ENCODE peak calls at places on chromosomes 13 and 19, in six cellular contexts. One of them, this sample, is unnamed.

GRCh38 chr13:47220453-47221150 is 323.7 kb upstream of the HTR2A start:
- DNase-seq in GM23248: no peak
- DNase-seq in GM23338: peak; percentile 17
- DNase-seq in hepatocyte: no peak
- DNase-seq in MM.1S: no peak
- DNase-seq in HCT116: no peak
- DNase-seq in this sample: no peak

GRCh38 chr13:25901460-25902376 is 150.1 kb downstream of the SHISA2 start:
- DNase-seq in GM23248: no peak
- DNase-seq in hepatocyte: peak; percentile 67
- DNase-seq in MM.1S: no peak
- DNase-seq in HCT116: no peak
- DNase-seq in GM23338: no peak
- DNase-seq in this sample: peak; percentile 96

GRCh38 chr13:45162821-45163220 is 38.0 kb downstream of the KCTD4 start:
- DNase-seq in MM.1S: no peak
- DNase-seq in hepatocyte: no peak
- DNase-seq in GM23248: peak; percentile 93
- DNase-seq in GM23338: no peak
- DNase-seq in HCT116: peak; percentile 76
- DNase-seq in this sample: peak; percentile 92

GRCh38 chr19:16627194-16627927 is 643 bp downstream of the MED26 start:
- DNase-seq in GM23248: peak; percentile 51
- DNase-seq in hepatocyte: peak; percentile 28
- DNase-seq in GM23338: no peak
- DNase-seq in MM.1S: no peak
- DNase-seq in HCT116: no peak
- DNase-seq in this sample: no peak

GRCh38 chr19:42140125-42140754 is 8.0 kb upstream of the POU2F2 start:
- DNase-seq in hepatocyte: peak; percentile 89
- DNase-seq in GM23338: peak; percentile 92
- DNase-seq in GM23248: peak; percentile 86
- DNase-seq in HCT116: no peak
- DNase-seq in MM.1S: peak; percentile 28
- DNase-seq in this sample: peak; percentile 8

GRCh38 chr19:633786-634639 is 676 bp upstream of the POLRMT start:
- DNase-seq in GM23248: peak; percentile 63
- DNase-seq in hepatocyte: no peak
- DNase-seq in MM.1S: peak; percentile 38
- DNase-seq in HCT116: no peak
- DNase-seq in GM23338: no peak
- DNase-seq in this sample: no peak

GRCh38 chr19:9674669-9675357 is at the start of gene ZNF562:
- DNase-seq in GM23338: peak; percentile 97
- DNase-seq in MM.1S: peak; percentile 84
- DNase-seq in hepatocyte: no peak
- DNase-seq in GM23248: peak; percentile 93
- DNase-seq in HCT116: peak; percentile 90
- DNase-seq in this sample: peak; percentile 83

GRCh38 chr19:3179739-3180293 is 1.2 kb downstream of the S1PR4 start:
- DNase-seq in HCT116: no peak
- DNase-seq in GM23248: no peak
- DNase-seq in MM.1S: no peak
- DNase-seq in GM23338: no peak
- DNase-seq in hepatocyte: no peak
- DNase-seq in this sample: no peak

GRCh38 chr13:23752111-23753001 is 136.8 kb downstream of the MIPEP start:
- DNase-seq in hepatocyte: no peak
- DNase-seq in GM23248: peak; percentile 23
- DNase-seq in HCT116: no peak
- DNase-seq in MM.1S: peak; percentile 20
- DNase-seq in GM23338: no peak
- DNase-seq in this sample: peak; percentile 35

GRCh38 chr13:53238241-53238640 is 209.6 kb downstream of the OLFM4 start:
- DNase-seq in MM.1S: no peak
- DNase-seq in GM23338: peak; percentile 10
- DNase-seq in HCT116: no peak
- DNase-seq in GM23248: no peak
- DNase-seq in hepatocyte: peak; percentile 8
- DNase-seq in this sample: no peak

GRCh38 chr13:114015608-114016295 is 41.9 kb upstream of the C13orf46 start:
- DNase-seq in hepatocyte: no peak
- DNase-seq in HCT116: no peak
- DNase-seq in MM.1S: no peak
- DNase-seq in GM23338: no peak
- DNase-seq in GM23248: peak; percentile 86
- DNase-seq in this sample: peak; percentile 65

GRCh38 chr19:1513492-1514294 is 874 bp upstream of the ADAMTSL5 start:
- DNase-seq in GM23248: peak; percentile 86
- DNase-seq in HCT116: peak; percentile 53
- DNase-seq in hepatocyte: peak; percentile 83
- DNase-seq in MM.1S: peak; percentile 64
- DNase-seq in GM23338: peak; percentile 63
- DNase-seq in this sample: peak; percentile 62

GRCh38 chr13:79245937-79246574 is 160.0 kb downstream of the RBM26 start:
- DNase-seq in GM23338: peak; percentile 11
- DNase-seq in HCT116: no peak
- DNase-seq in GM23248: no peak
- DNase-seq in MM.1S: peak; percentile 65
- DNase-seq in hepatocyte: no peak
- DNase-seq in this sample: no peak

GRCh38 chr19:16457195-16457953 is 14.4 kb downstream of the EPS15L1 start:
- DNase-seq in GM23248: peak; percentile 60
- DNase-seq in HCT116: no peak
- DNase-seq in hepatocyte: no peak
- DNase-seq in GM23338: peak; percentile 47
- DNase-seq in MM.1S: no peak
- DNase-seq in this sample: peak; percentile 5

GRCh38 chr19:16899566-16900075 is 10.8 kb downstream of the F2RL3 start:
- DNase-seq in GM23248: peak; percentile 37
- DNase-seq in GM23338: peak; percentile 73
- DNase-seq in HCT116: peak; percentile 35
- DNase-seq in MM.1S: peak; percentile 65
- DNase-seq in hepatocyte: peak; percentile 46
- DNase-seq in this sample: peak; percentile 60

GRCh38 chr13:38103851-38104250 is 234.3 kb upstream of the TRPC4 start:
- DNase-seq in GM23248: peak; percentile 30
- DNase-seq in MM.1S: no peak
- DNase-seq in hepatocyte: no peak
- DNase-seq in HCT116: no peak
- DNase-seq in GM23338: no peak
- DNase-seq in this sample: no peak

GRCh38 chr19:50330365-50331078 is 1.3 kb upstream of the KCNC3 start:
- DNase-seq in GM23248: peak; percentile 59
- DNase-seq in GM23338: peak; percentile 96
- DNase-seq in hepatocyte: peak; percentile 95
- DNase-seq in MM.1S: peak; percentile 46
- DNase-seq in HCT116: peak; percentile 53
- DNase-seq in this sample: peak; percentile 80

GRCh38 chr19:50327013-50327412 is 2.2 kb downstream of the KCNC3 start:
- DNase-seq in GM23338: no peak
- DNase-seq in hepatocyte: no peak
- DNase-seq in HCT116: no peak
- DNase-seq in GM23248: no peak
- DNase-seq in MM.1S: no peak
- DNase-seq in this sample: no peak

GRCh38 chr19:50329146-50329925 is at the start of gene KCNC3:
- DNase-seq in MM.1S: no peak
- DNase-seq in hepatocyte: peak; percentile 99
- DNase-seq in GM23248: peak; percentile 95
- DNase-seq in HCT116: peak; percentile 99
- DNase-seq in GM23338: peak; percentile 100
- DNase-seq in this sample: peak; percentile 99

GRCh38 chr19:50327461-50328256 is 1.5 kb downstream of the KCNC3 start:
- DNase-seq in GM23248: no peak
- DNase-seq in MM.1S: no peak
- DNase-seq in hepatocyte: no peak
- DNase-seq in GM23338: peak; percentile 23
- DNase-seq in HCT116: no peak
- DNase-seq in this sample: no peak

DNA sequence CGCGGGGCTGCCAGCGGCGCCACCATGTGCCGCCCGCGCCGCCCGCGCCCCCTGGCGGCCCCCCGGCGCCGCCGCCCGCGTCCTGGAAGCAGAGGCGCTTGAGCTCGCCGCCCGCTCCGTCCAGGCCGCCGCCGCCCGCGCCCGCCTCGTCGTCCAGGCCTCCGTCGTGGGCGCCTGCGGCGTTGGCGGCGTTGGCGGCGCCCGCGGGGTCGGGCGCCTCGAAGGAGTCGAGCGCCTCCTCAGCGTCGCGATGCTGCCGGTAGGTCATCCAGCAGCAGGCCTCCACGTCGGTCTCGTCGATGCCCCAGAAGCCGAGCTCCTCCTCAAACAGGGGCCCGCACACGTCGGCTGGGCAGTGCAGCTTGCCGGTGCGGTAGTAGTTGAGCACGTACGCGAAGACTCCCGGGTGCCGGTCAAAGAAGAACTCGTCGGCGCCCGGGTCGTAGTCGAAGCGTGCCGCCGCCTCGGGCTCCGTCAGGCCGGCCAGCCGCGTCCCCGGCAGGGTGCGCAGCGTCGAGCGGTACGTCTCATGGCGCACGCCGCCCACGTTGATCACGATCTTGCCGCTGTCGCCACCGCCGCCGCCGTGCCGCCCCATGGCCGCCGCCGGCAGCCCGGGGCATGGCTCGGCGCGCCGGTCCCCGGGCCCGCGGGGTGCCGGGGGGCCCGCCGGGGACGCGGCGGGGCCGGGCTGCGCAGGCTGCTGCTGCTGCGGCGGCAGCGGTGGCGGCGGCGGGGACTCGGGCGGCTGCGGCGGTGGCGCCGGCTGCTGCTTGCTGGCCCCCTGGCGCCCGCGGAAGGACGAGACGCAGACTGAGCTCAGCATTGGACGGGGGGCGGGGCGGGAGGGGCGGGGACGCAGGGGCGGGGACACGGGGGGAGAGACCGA is 676 bp downstream of the KCNC3 start:
- DNase-seq in HCT116: no peak
- DNase-seq in MM.1S: no peak
- DNase-seq in GM23338: peak; percentile 64
- DNase-seq in hepatocyte: peak; percentile 46
- DNase-seq in GM23248: peak; percentile 55
- DNase-seq in this sample: peak; percentile 39
- H3K27me3 ChIP-seq in HCT116: no peaks in the 10 kb centered on the region
- H3K27me3 ChIP-seq in MM.1S: peaks cover 60% of the 10 kb centered on the region
- H3K27me3 ChIP-seq in GM23338: peaks cover 25% of the 10 kb centered on the region
- H3K27me3 ChIP-seq in hepatocyte: peaks cover 30% of the 10 kb centered on the region
- H3K27me3 ChIP-seq in GM23248: peaks cover 54% of the 10 kb centered on the region
- H3K27me3 ChIP-seq in this sample: no peaks in the 10 kb centered on the region

DNA sequence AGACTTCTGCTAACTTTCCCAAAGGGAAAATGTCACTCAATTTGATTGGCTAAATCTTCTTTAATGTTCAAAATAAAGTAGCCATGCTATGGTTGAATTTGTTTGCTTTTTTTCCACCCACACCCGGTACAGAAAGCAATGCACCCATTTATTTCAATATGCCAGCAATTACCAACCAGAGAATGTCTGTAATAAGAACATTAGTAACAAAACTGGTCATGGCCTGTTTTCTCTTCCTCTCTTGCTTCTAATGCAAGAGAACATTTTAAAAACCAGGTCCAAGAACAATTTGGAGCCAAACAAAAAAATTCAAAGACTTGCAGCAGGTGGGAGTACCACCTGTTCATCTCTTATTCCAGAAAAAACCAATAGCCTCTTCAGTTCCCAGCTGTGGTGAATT is 1108.8 kb upstream of the PCDH20 start:
- DNase-seq in GM23338: peak; percentile 5
- DNase-seq in HCT116: no peak
- DNase-seq in MM.1S: no peak
- DNase-seq in GM23248: no peak
- DNase-seq in hepatocyte: no peak
- DNase-seq in this sample: no peak
- TF ChIP-seq EZH2phosphoT487 in GM23338: no peak
- TF ChIP-seq EZH2phosphoT487 in HCT116: no peak
- TF ChIP-seq EZH2phosphoT487 in MM.1S: no peak
- TF ChIP-seq EZH2phosphoT487 in GM23248: no peak
- TF ChIP-seq EZH2phosphoT487 in hepatocyte: no peak
- TF ChIP-seq EZH2phosphoT487 in this sample: no peak

DNA sequence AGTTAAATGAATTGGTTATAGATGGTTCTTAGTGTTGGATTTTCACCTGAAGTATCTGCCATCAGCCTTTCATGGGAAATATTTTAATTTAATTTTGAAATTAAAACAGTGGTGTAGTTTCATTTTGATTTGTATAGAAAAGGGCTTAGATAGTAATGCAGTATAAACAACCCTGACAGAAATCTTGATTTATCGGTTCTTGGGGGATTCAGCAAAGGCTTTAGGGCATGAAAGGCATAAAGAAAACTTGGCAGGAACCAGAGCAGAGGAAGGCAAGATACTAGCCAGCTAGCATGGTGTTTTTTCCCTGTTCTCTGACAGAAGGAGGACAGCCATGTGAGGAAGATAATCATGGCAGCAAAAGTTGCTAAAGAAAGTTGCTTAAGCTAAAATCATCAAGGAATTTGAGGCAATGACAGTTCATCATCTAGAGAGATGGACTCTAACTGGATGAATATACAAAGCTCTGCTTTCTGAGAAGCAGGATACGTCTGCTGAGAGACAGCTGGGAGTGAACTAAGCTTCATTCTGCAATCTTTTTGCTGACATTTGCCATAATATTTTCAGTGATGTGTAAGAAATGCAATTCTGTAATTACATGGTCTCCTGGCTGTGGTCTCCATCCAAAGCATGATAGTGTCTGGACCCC is 294.1 kb downstream of the KCNRG start:
- DNase-seq in hepatocyte: no peak
- DNase-seq in HCT116: no peak
- DNase-seq in GM23248: no peak
- DNase-seq in GM23338: no peak
- DNase-seq in MM.1S: no peak
- DNase-seq in this sample: no peak
- H2AFZ ChIP-seq in hepatocyte: no peak overlapping the region
- H2AFZ ChIP-seq in HCT116: no peak overlapping the region
- H2AFZ ChIP-seq in GM23248: no peak overlapping the region
- H2AFZ ChIP-seq in GM23338: no peak overlapping the region
- H2AFZ ChIP-seq in MM.1S: no peak overlapping the region
- H2AFZ ChIP-seq in this sample: no peak overlapping the region

GRCh38 chr19:35842666-35843272 is 9.5 kb downstream of the NPHS1 start:
- DNase-seq in HCT116: no peak
- DNase-seq in GM23338: no peak
- DNase-seq in hepatocyte: no peak
- DNase-seq in GM23248: no peak
- DNase-seq in MM.1S: no peak
- DNase-seq in this sample: no peak
- H3K27me3 ChIP-seq in HCT116: no peaks in the 10 kb centered on the region
- H3K27me3 ChIP-seq in GM23338: peaks cover 34% of the 10 kb centered on the region
- H3K27me3 ChIP-seq in hepatocyte: peaks cover 43% of the 10 kb centered on the region
- H3K27me3 ChIP-seq in GM23248: peaks cover 44% of the 10 kb centered on the region
- H3K27me3 ChIP-seq in MM.1S: peaks cover 72% of the 10 kb centered on the region
- H3K27me3 ChIP-seq in this sample: no peaks in the 10 kb centered on the region

GRCh38 chr19:40274585-40275544 is 10.3 kb downstream of the AKT2 start:
- DNase-seq in MM.1S: no peak
- DNase-seq in GM23338: no peak
- DNase-seq in HCT116: no peak
- DNase-seq in GM23248: no peak
- DNase-seq in hepatocyte: peak; percentile 2
- DNase-seq in this sample: no peak
- TF ChIP-seq EZH2phosphoT487 in MM.1S: no peak
- TF ChIP-seq EZH2phosphoT487 in GM23338: no peak
- TF ChIP-seq EZH2phosphoT487 in HCT116: no peak
- TF ChIP-seq EZH2phosphoT487 in GM23248: no peak
- TF ChIP-seq EZH2phosphoT487 in hepatocyte: no peak
- TF ChIP-seq EZH2phosphoT487 in this sample: no peak

This sample was measured in PC-3.